ENCODE peak calls at places on chromosome 14, in six cellular contexts. M is NCI-H510A treated with DMSO at 0.1 percent for 48 hours, O is nucleus accumbens, A is fibroblast of pulmonary artery, R is fibroblast of mammary gland, D is substantia nigra. B is an unnamed sample.

GRCh38 chr14:30940886-30941285 is 66.5 kb downstream of the COCH start:
- DNase-seq in O (no peak), M (no peak), R (no peak), D (no peak), A (no peak), B (no peak)

GRCh38 chr14:105313381-105314286 is 914 bp upstream of the PACS2 start:
- DNase-seq in M (no peak), O (no peak), D (no peak), A (no peak), R (no peak), B (no peak)

GRCh38 chr14:21231020-21231652 is 38.1 kb downstream of the HNRNPC start:
- DNase-seq in O (no peak), D (no peak), M (no peak), A (no peak), R (no peak), B (no peak)

GRCh38 chr14:91947196-91948184 is at the start of gene FBLN5:
- DNase-seq in R (peak), M (peak), A (peak), D (no peak), O (peak), B (no peak)

GRCh38 chr14:30564868-30565248 is 5.9 kb downstream of the G2E3 start:
- DNase-seq in O (no peak), D (no peak), R (no peak), M (no peak), A (no peak), B (no peak)

GRCh38 chr14:51495319-51495718 is 156.4 kb upstream of the FRMD6 start:
- DNase-seq in O (no peak), D (no peak), A (no peak), R (no peak), M (no peak), B (no peak)

GRCh38 chr14:66638688-66639087 is 130.7 kb downstream of the GPHN start:
- DNase-seq in M (no peak), R (peak), D (no peak), A (peak), O (no peak), B (no peak)

GRCh38 chr14:82647088-82647697 is 1113.5 kb upstream of the SEL1L start:
- DNase-seq in A (no peak), O (no peak), D (no peak), M (no peak), R (no peak), B (no peak)

GRCh38 chr14:59576332-59577294 is at the start of gene CCDC175:
- DNase-seq in D (peak), M (peak), O (peak), R (peak), A (peak), B (peak)

GRCh38 chr14:50360851-50361250 is 35.8 kb downstream of the CDKL1 start:
- DNase-seq in M (no peak), O (no peak), R (no peak), D (no peak), A (no peak), B (no peak)

GRCh38 chr14:79820866-79821535 is 390.3 kb downstream of the DIO2 start:
- DNase-seq in A (no peak), D (no peak), O (no peak), M (no peak), R (no peak), B (no peak)

GRCh38 chr14:59570122-59570521 is 6.5 kb downstream of the CCDC175 start:
- DNase-seq in M (peak), O (no peak), A (peak), R (no peak), D (no peak), B (no peak)

GRCh38 chr14:21023817-21024667 is 819 bp downstream of the NDRG2 start:
- DNase-seq in M (no peak), R (no peak), D (no peak), O (no peak), A (no peak), B (no peak)

GRCh38 chr14:86505808-86506207 is 975.9 kb downstream of the FLRT2 start:
- DNase-seq in A (peak), O (no peak), D (no peak), R (peak), M (no peak), B (no peak)

GRCh38 chr14:87745507-87746118 is 247.4 kb downstream of the GALC start:
- DNase-seq in R (peak), A (peak), D (no peak), M (no peak), O (no peak), B (no peak)

GRCh38 chr14:21039059-21039422 is 3.1 kb upstream of the RNASE7 start:
- DNase-seq in A (peak), M (peak), O (peak), D (peak), R (peak), B (peak)

GRCh38 chr14:103755060-103755459 is 39.5 kb downstream of the ZFYVE21 start:
- DNase-seq in M (no peak), D (no peak), O (no peak), R (no peak), A (no peak), B (no peak)

GRCh38 chr14:31678421-31679249 is 117.4 kb downstream of the NUBPL start:
- DNase-seq in D (no peak), R (no peak), M (no peak), A (no peak), O (no peak), B (no peak)

GRCh38 chr14:104792101-104792884 is 3.3 kb downstream of the AKT1 start:
- DNase-seq in D (no peak), R (no peak), O (no peak), M (no peak), A (no peak), B (no peak)

GRCh38 chr14:99595034-99595433 is 9.0 kb downstream of the CCDC85C start:
- DNase-seq in D (no peak), O (no peak), R (no peak), M (no peak), A (no peak), B (no peak)

GRCh38 chr14:69652942-69653680 is 41.7 kb downstream of the SUSD6 start:
- DNase-seq in A (no peak), R (no peak), M (no peak), D (no peak), O (no peak), B (no peak)

GRCh38 chr14:51855234-51855633 is 5.2 kb upstream of the GNG2 start:
- DNase-seq in A (no peak), O (no peak), D (no peak), R (peak), M (no peak), B (no peak)

GRCh38 chr14:59355101-59355500 is 110.1 kb downstream of the GPR135 start:
- DNase-seq in R (no peak), M (no peak), A (no peak), O (no peak), D (no peak), B (no peak)

GRCh38 chr14:71574976-71575375 is 357.3 kb upstream of the RGS6 start:
- DNase-seq in A (peak), R (peak), O (no peak), D (no peak), M (no peak), B (no peak)

GRCh38 chr14:57051633-57052032 is 217.1 kb downstream of the EXOC5 start:
- DNase-seq in O (no peak), D (no peak), R (no peak), M (no peak), A (no peak), B (no peak)

GRCh38 chr14:23146423-23146910 is 27.4 kb upstream of the CEBPE start:
- DNase-seq in M (no peak), O (no peak), R (no peak), D (no peak), A (no peak), B (no peak)

GRCh38 chr14:38056270-38056669 is 151.4 kb upstream of the SSTR1 start:
- DNase-seq in M (no peak), D (no peak), A (no peak), R (no peak), O (no peak), B (no peak)

GRCh38 chr14:102249041-102249440 is 55.9 kb downstream of the MOK start:
- DNase-seq in D (no peak), A (peak), O (no peak), M (no peak), R (peak), B (no peak)

GRCh38 chr14:61561144-61561543 is 134.2 kb upstream of the HIF1A start:
- DNase-seq in M (no peak), R (peak), O (no peak), A (peak), D (no peak), B (no peak)

GRCh38 chr14:60506462-60506984 is 2.4 kb upstream of the SIX6 start:
- DNase-seq in O (no peak), A (no peak), R (no peak), M (no peak), D (no peak), B (no peak)

GRCh38 chr14:66643344-66643743 is 135.4 kb downstream of the GPHN start:
- DNase-seq in M (no peak), D (no peak), O (no peak), A (peak), R (no peak), B (no peak)

GRCh38 chr14:104009297-104009696 is 67.0 kb upstream of the RD3L start:
- DNase-seq in O (no peak), M (no peak), A (no peak), D (no peak), R (peak), B (no peak)

GRCh38 chr14:75981426-75981825 is 369 bp downstream of the TGFB3 start:
- DNase-seq in D (no peak), R (peak), O (peak), M (peak), A (no peak), B (no peak)

GRCh38 chr14:93729993-93730392 is 58.3 kb downstream of the PRIMA1 start:
- DNase-seq in O (peak), A (no peak), D (no peak), M (no peak), R (peak), B (peak)

GRCh38 chr14:59189281-59189821 is 884 bp downstream of the DAAM1 start:
- DNase-seq in M (peak), R (no peak), D (no peak), A (peak), O (no peak), B (peak)

GRCh38 chr14:21825147-21825743 is 151.6 kb upstream of the OR4E1 start:
- DNase-seq in A (peak), D (no peak), O (no peak), R (peak), M (no peak), B (no peak)

GRCh38 chr14:64728856-64729255 is 24.6 kb downstream of the PLEKHG3 start:
- DNase-seq in R (no peak), A (no peak), M (no peak), O (no peak), D (no peak), B (no peak)